ENCODE peak calls at places on chromosomes 4 and X, in ten cellular contexts. A, K, D, Z, H, O, E, T, P and F are unnamed samples.

GRCh38 chr4:139331185-139331584 is 28.9 kb upstream of the NDUFC1 start:
- DNase-seq in D (no peak), H (no peak), O (no peak), K (no peak), E (no peak), Z (peak; percentile 11), T (no peak), A (no peak), P (no peak), F (no peak)

GRCh38 chr4:21304061-21304541 is 603.8 kb downstream of the PACRGL start:
- DNase-seq in E (no peak), D (no peak), O (no peak), K (no peak), P (no peak), Z (no peak), T (no peak), H (no peak), A (no peak), F (no peak)

GRCh38 chr4:169756971-169757574 is 671 bp downstream of the HPF1 start:
- DNase-seq in Z (no peak), P (no peak), A (no peak), T (no peak), O (no peak), H (peak; percentile 6), D (no peak), K (no peak), E (no peak), F (no peak)

GRCh38 chr4:73740353-73740778 is at the start of gene CXCL8:
- DNase-seq in D (no peak), A (no peak), T (peak; percentile 76), O (no peak), Z (peak; percentile 74), K (peak; percentile 83), P (peak; percentile 78), E (no peak), H (peak; percentile 94), F (no peak)

GRCh38 chrX:140983730-140984129 is 18.7 kb upstream of the SPANXB1 start:
- DNase-seq in T (no peak), Z (no peak), K (no peak), E (no peak), H (no peak), O (no peak), D (no peak), P (no peak), A (no peak), F (no peak)

GRCh38 chrX:101656817-101657216 is 2.8 kb downstream of the ARMCX2 start:
- DNase-seq in D (no peak), E (no peak), O (no peak), Z (no peak), K (no peak), P (no peak), H (no peak), A (no peak), T (no peak), F (no peak)

GRCh38 chrX:131818297-131818936 is 204.7 kb upstream of the STK26 start:
- DNase-seq in D (no peak), P (no peak), O (no peak), H (no peak), A (no peak), K (no peak), E (no peak), T (no peak), Z (no peak), F (no peak)

GRCh38 chrX:140190441-140191108 is 225.3 kb upstream of the CXorf66 start:
- DNase-seq in O (no peak), K (no peak), E (no peak), A (no peak), T (no peak), P (no peak), Z (no peak), D (no peak), H (peak; percentile 12), F (no peak)

GRCh38 chr4:102878901-102879300 is 10.1 kb downstream of the CISD2 start:
- DNase-seq in A (no peak), Z (no peak), E (no peak), P (no peak), K (no peak), O (no peak), D (no peak), H (no peak), T (no peak), F (no peak)

GRCh38 chr4:67436742-67437141 is 108.6 kb downstream of the CENPC start:
- DNase-seq in D (no peak), T (no peak), P (peak; percentile 15), A (no peak), O (no peak), Z (no peak), E (no peak), K (no peak), H (no peak), F (no peak)

GRCh38 chr4:139453041-139453370 is 915 bp upstream of the RAB33B start:
- DNase-seq in A (no peak), D (peak; percentile 21), E (no peak), K (no peak), O (peak; percentile 70), H (no peak), T (no peak), P (peak; percentile 79), Z (peak; percentile 52), F (no peak)

GRCh38 chrX:12673487-12673886 is 117.7 kb upstream of the PRPS2 start:
- DNase-seq in Z (no peak), O (no peak), D (no peak), K (no peak), P (no peak), A (no peak), T (no peak), H (no peak), E (no peak), F (no peak)

GRCh38 chr4:36322921-36323354 is 41.5 kb downstream of the DTHD1 start:
- DNase-seq in K (no peak), D (no peak), O (no peak), T (no peak), H (no peak), A (no peak), P (no peak), E (no peak), Z (no peak), F (no peak)

GRCh38 chrX:57172544-57172943 is 35.3 kb upstream of the SPIN2A start:
- DNase-seq in K (no peak), A (no peak), Z (no peak), T (no peak), E (no peak), O (no peak), H (no peak), D (no peak), P (no peak), F (no peak)

GRCh38 chr4:110087116-110087708 is 111.2 kb downstream of the ELOVL6 start:
- DNase-seq in Z (peak; percentile 68), T (peak; percentile 51), O (no peak), H (peak; percentile 93), E (no peak), D (peak; percentile 7), A (no peak), K (no peak), P (peak; percentile 42), F (no peak)

GRCh38 chr4:168593399-168593798 is 96.5 kb downstream of the PALLD start:
- DNase-seq in D (no peak), T (no peak), A (no peak), K (no peak), H (no peak), P (no peak), E (no peak), Z (no peak), O (no peak), F (no peak)

GRCh38 chr4:121139533-121140222 is 24.4 kb downstream of the TNIP3 start:
- DNase-seq in Z (no peak), O (no peak), A (no peak), D (no peak), E (no peak), T (no peak), H (peak; percentile 85), P (no peak), K (no peak), F (no peak)

GRCh38 chrX:16204538-16204937 is 37.3 kb downstream of the MAGEB17 start:
- DNase-seq in D (no peak), Z (no peak), A (no peak), E (no peak), O (no peak), K (no peak), H (no peak), T (no peak), P (no peak), F (no peak)

GRCh38 chrX:48864210-48864609 is 28.8 kb upstream of the PCSK1N start:
- DNase-seq in Z (no peak), H (peak; percentile 40), O (no peak), A (no peak), T (no peak), P (peak; percentile 66), K (no peak), D (no peak), E (no peak), F (no peak)

GRCh38 chrX:48848847-48849246 is 13.4 kb upstream of the PCSK1N start:
- DNase-seq in Z (no peak), A (no peak), E (no peak), P (no peak), O (no peak), K (no peak), D (no peak), T (no peak), H (no peak), F (no peak)

GRCh38 chrX:132483523-132483922 is 5.3 kb downstream of the MBNL3 start:
- DNase-seq in P (no peak), K (no peak), D (no peak), T (no peak), A (no peak), E (no peak), H (no peak), Z (no peak), O (no peak), F (no peak)

GRCh38 chr4:180942367-180942916 is 1300.8 kb upstream of the TENM3 start:
- DNase-seq in E (no peak), H (no peak), D (no peak), A (no peak), O (no peak), T (no peak), K (no peak), P (no peak), Z (no peak), F (no peak)